ENCODE peak calls at places on chromosomes 13 and 19, in seven cellular contexts. V is heart left ventricle, E is ovary, P is IMR-90, Q is body of pancreas, R is lower leg skin, K is transverse colon. T is an unnamed sample.
A peak's percentile ranks its signal among the peaks of the same experiment; 100 is the strongest.

GRCh38 chr13:79190932-79191331 is 215.1 kb downstream of the RBM26 start:
- DNase-seq in V (no peak), E (no peak), P (no peak), Q (no peak), R (no peak), K (no peak), T (no peak)

GRCh38 chr19:38453596-38453995 is 20.1 kb downstream of the RYR1 start:
- DNase-seq in V (no peak), E (no peak), P (no peak), Q (no peak), R (no peak), K (no peak), T (no peak)

GRCh38 chr19:36236946-36237310 is 22.0 kb downstream of the ZNF146 start:
- DNase-seq in V (no peak), E (no peak), P (no peak), Q (no peak), R (no peak), K (no peak), T (no peak)

GRCh38 chr13:100796463-100796862 is 121.9 kb upstream of the TMTC4 start:
- DNase-seq in V (no peak), E (no peak), P (no peak), Q (no peak), R (no peak), K (no peak), T (no peak)

GRCh38 chr13:76798037-76798436 is 88.2 kb downstream of the KCTD12 start:
- DNase-seq in V (no peak), E (no peak), P (no peak), Q (no peak), R (no peak), K (no peak), T (no peak)

GRCh38 chr13:94112227-94112626 is 367.3 kb downstream of the DCT start:
- DNase-seq in V (peak; percentile 24), E (no peak), P (peak; percentile 98), Q (peak; percentile 34), R (peak; percentile 26), K (no peak), T (no peak)

GRCh38 chr13:40102854-40103253 is 447.4 kb downstream of the COG6 start:
- DNase-seq in V (no peak), E (no peak), P (peak; percentile 65), Q (no peak), R (no peak), K (no peak), T (no peak)

GRCh38 chr13:95833126-95833525 is 156.2 kb downstream of the DNAJC3 start:
- DNase-seq in V (no peak), E (no peak), P (no peak), Q (no peak), R (no peak), K (no peak), T (no peak)

GRCh38 chr19:48258350-48258749 is 2.6 kb upstream of the CARD8 start:
- DNase-seq in V (no peak), E (no peak), P (no peak), Q (no peak), R (no peak), K (no peak), T (no peak)

GRCh38 chr13:33639158-33639557 is 178.8 kb upstream of the RFC3 start:
- DNase-seq in V (peak; percentile 45), E (peak; percentile 76), P (peak; percentile 44), Q (peak; percentile 30), R (peak; percentile 59), K (peak; percentile 22), T (no peak)

GRCh38 chr19:47417746-47418594 is 1.4 kb downstream of the MEIS3 start:
- DNase-seq in V (no peak), E (no peak), P (peak; percentile 18), Q (no peak), R (no peak), K (no peak), T (no peak)

GRCh38 chr19:38556521-38557174 is 61.1 kb downstream of the MAP4K1 start:
- DNase-seq in V (no peak), E (no peak), P (no peak), Q (no peak), R (no peak), K (no peak), T (no peak)

GRCh38 chr13:48950507-48950886 is 25.2 kb upstream of the FNDC3A start:
- DNase-seq in V (no peak), E (no peak), P (peak; percentile 27), Q (no peak), R (no peak), K (no peak), T (no peak)

GRCh38 chr19:13844130-13844631 is 32.8 kb upstream of the NANOS3 start:
- DNase-seq in V (peak; percentile 32), E (peak; percentile 45), P (no peak), Q (no peak), R (no peak), K (no peak), T (no peak)

GRCh38 chr13:112042496-112042895 is 24.5 kb upstream of the SOX1 start:
- DNase-seq in V (no peak), E (no peak), P (no peak), Q (no peak), R (no peak), K (no peak), T (no peak)

GRCh38 chr19:1259206-1259872 is 9.8 kb upstream of the CIRBP start:
- DNase-seq in V (peak; percentile 87), E (peak; percentile 84), P (peak; percentile 51), Q (peak; percentile 73), R (no peak), K (peak; percentile 88), T (no peak)
- H3K4me3 ChIP-seq in V (no peak overlapping the region), E (peak overlapping the region; percentile 1), P (no peak overlapping the region), Q (no peak overlapping the region), R (no peak overlapping the region), K (no peak overlapping the region), T (peak overlapping the region; percentile 24)

DNA sequence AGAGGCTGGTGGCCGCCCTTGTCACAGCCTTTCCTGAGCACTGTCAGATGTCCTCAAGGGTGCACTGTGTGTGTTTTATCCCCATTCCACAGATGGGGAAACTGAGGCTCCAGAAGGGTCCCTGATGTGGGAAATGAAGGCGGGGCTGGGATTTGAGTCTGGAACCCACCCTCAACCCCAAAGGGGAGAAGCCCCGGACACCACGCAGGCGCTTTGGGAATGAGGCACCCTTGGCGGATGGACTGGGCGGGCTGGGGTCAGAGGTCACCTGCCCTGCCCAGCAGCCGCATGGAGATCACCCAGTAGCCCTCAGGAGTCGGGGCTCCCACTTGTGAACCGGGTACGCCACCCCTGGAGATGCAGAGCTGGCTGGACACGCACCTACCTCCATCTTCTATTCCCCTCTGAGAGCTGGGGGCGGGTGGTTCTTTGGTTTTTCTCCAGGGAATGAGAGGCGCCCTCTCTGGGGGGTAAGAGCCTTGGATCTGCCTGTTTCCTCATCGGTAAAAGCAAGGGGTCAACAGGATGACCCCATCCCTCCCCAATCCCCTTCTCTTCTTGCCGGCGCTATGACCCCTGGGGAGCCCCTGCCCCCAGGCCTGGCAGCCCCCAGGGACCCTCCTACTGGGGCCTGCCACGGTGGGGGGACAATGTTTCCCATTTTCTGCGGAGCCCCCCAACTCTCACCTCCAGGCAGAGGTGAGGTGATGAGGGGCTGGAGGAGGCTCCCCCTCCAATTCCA is 8.3 kb upstream of the ONECUT3 start:
- DNase-seq in V (no peak), E (no peak), P (no peak), Q (no peak), R (no peak), K (no peak), T (no peak)
- TF ChIP-seq CTCF in V (no peak), E (no peak), P (no peak), Q (no peak), R (no peak), K (no peak), T (no peak)

GRCh38 chr19:8005534-8006256 is at the start of gene ELAVL1:
- DNase-seq in V (peak; percentile 95), E (peak; percentile 89), P (peak; percentile 85), Q (peak; percentile 90), R (peak; percentile 74), K (peak; percentile 92), T (no peak)
- TF ChIP-seq POLR2A in V (peak; percentile 67), E (peak; percentile 43), P (peak; percentile 88), Q (peak; percentile 58), R (no peak), K (no peak), T (peak; percentile 51)

DNA sequence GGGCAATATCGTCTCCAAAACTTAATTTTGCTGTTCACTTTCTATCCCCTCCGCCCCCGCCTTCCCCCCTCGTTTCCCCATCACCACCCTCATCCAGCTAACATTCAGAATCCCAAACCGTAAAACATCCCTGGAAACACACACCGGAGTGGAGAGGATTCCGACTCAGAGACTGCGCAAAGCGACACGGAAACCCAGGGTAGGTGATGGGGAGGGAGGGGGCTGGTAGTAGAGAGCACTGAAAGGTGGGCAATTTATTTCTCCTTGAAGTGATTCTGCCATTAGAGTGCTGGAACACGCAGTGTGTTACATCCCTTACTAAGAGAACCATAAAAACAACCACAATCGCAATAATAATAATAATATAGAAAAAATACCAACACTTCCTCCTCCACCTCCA is 1.5 kb downstream of the PCDH20 start:
- DNase-seq in V (no peak), E (no peak), P (no peak), Q (no peak), R (no peak), K (no peak), T (no peak)
- H3K4me3 ChIP-seq in V (peak overlapping the region; percentile 16), E (peak overlapping the region; percentile 21), P (no peak overlapping the region), Q (no peak overlapping the region), R (no peak overlapping the region), K (peak overlapping the region; percentile 23), T (peak overlapping the region; percentile 44)

GRCh38 chr19:6925801-6926751 is 38.7 kb downstream of the ADGRE1 start:
- DNase-seq in V (no peak), E (no peak), P (no peak), Q (no peak), R (no peak), K (no peak), T (no peak)
- TF ChIP-seq CTCF in V (no peak), E (no peak), P (no peak), Q (no peak), R (no peak), K (no peak), T (no peak)

GRCh38 chr19:58560921-58561320 is 2.5 kb upstream of the UBE2M start:
- DNase-seq in V (no peak), E (no peak), P (no peak), Q (no peak), R (no peak), K (no peak), T (no peak)

GRCh38 chr19:58563823-58564222 is 5.4 kb upstream of the UBE2M start:
- DNase-seq in V (no peak), E (no peak), P (no peak), Q (peak; percentile 11), R (no peak), K (no peak), T (no peak)

GRCh38 chr19:58561373-58562125 is 3.1 kb upstream of the UBE2M start:
- DNase-seq in V (peak; percentile 25), E (no peak), P (no peak), Q (no peak), R (no peak), K (no peak), T (no peak)

GRCh38 chr19:58563034-58563573 is 4.7 kb upstream of the UBE2M start:
- DNase-seq in V (no peak), E (no peak), P (no peak), Q (peak; percentile 59), R (no peak), K (no peak), T (no peak)

GRCh38 chr19:58562126-58563033 is 4.0 kb upstream of the UBE2M start:
- DNase-seq in V (peak; percentile 57), E (peak; percentile 68), P (peak; percentile 39), Q (peak; percentile 55), R (no peak), K (no peak), T (no peak)
- TF ChIP-seq POLR2A in V (no peak), E (no peak), P (no peak), Q (peak; percentile 21), R (no peak), K (no peak), T (no peak)

T was measured in vagina.